ENCODE peak calls at places on chromosomes 6 and 20, in five cellular contexts. F is A549, U is GM12878, G is K562, D is HepG2. E is an unnamed sample.

GRCh38 chr20:59154317-59155013 is 9.2 kb upstream of the ZNF831 start:
- ATAC-seq in D (no peak), G (no peak), F (no peak), U (no peak), E (no peak)

GRCh38 chr6:52305948-52306767 is 21.6 kb upstream of the MCM3 start:
- ATAC-seq in D (no peak), F (no peak), G (no peak), U (peak; percentile 77), E (no peak)

GRCh38 chr6:169722362-169723199 is 1.7 kb downstream of the PHF10 start:
- ATAC-seq in G (peak; percentile 62), D (peak; percentile 32), F (peak; percentile 70), U (peak; percentile 53), E (peak; percentile 31)

GRCh38 chr6:116040980-116041379 is 19.7 kb downstream of the FRK start:
- ATAC-seq in U (no peak), G (no peak), F (no peak), D (no peak), E (no peak)

GRCh38 chr6:118663993-118664985 is 12.9 kb upstream of the CEP85L start:
- ATAC-seq in G (no peak), U (peak; percentile 61), D (peak; percentile 42), F (no peak), E (no peak)

GRCh38 chr6:3719462-3720308 is 31.8 kb downstream of the PXDC1 start:
- ATAC-seq in U (no peak), G (no peak), F (no peak), D (no peak), E (no peak)

GRCh38 chr20:4234664-4235063 is 219.3 kb upstream of the RNF24 start:
- ATAC-seq in D (no peak), U (no peak), F (no peak), G (no peak), E (no peak)

GRCh38 chr6:105550961-105551625 is 148.2 kb upstream of the PREP start:
- ATAC-seq in D (no peak), F (no peak), U (no peak), G (no peak), E (no peak)

GRCh38 chr6:122790740-122791679 is 2.0 kb downstream of the SMPDL3A start:
- ATAC-seq in G (no peak), F (no peak), D (peak; percentile 7), U (peak; percentile 10), E (no peak)

GRCh38 chr6:121584591-121585369 is 149.3 kb downstream of the GJA1 start:
- ATAC-seq in D (no peak), U (no peak), F (no peak), G (no peak), E (peak; percentile 52)

GRCh38 chr6:111663692-111664564 is 58.2 kb upstream of the TRAF3IP2 start:
- ATAC-seq in U (no peak), D (no peak), G (peak; percentile 54), F (no peak), E (peak; percentile 78)

GRCh38 chr6:109008537-109008950 is 86.1 kb downstream of the SESN1 start:
- ATAC-seq in G (peak; percentile 5), F (peak; percentile 32), U (peak; percentile 15), D (peak; percentile 42), E (peak; percentile 32)

GRCh38 chr6:5763407-5763806 is 243.3 kb downstream of the NRN1 start:
- ATAC-seq in D (no peak), F (no peak), G (no peak), U (no peak), E (no peak)

GRCh38 chr20:48295445-48295903 is 510.2 kb upstream of the SULF2 start:
- ATAC-seq in U (no peak), F (peak; percentile 87), G (no peak), D (peak; percentile 81), E (peak; percentile 85)

GRCh38 chr20:62147528-62147927 is 4.0 kb downstream of the SS18L1 start:
- ATAC-seq in U (no peak), D (no peak), F (no peak), G (no peak), E (no peak)

DNA sequence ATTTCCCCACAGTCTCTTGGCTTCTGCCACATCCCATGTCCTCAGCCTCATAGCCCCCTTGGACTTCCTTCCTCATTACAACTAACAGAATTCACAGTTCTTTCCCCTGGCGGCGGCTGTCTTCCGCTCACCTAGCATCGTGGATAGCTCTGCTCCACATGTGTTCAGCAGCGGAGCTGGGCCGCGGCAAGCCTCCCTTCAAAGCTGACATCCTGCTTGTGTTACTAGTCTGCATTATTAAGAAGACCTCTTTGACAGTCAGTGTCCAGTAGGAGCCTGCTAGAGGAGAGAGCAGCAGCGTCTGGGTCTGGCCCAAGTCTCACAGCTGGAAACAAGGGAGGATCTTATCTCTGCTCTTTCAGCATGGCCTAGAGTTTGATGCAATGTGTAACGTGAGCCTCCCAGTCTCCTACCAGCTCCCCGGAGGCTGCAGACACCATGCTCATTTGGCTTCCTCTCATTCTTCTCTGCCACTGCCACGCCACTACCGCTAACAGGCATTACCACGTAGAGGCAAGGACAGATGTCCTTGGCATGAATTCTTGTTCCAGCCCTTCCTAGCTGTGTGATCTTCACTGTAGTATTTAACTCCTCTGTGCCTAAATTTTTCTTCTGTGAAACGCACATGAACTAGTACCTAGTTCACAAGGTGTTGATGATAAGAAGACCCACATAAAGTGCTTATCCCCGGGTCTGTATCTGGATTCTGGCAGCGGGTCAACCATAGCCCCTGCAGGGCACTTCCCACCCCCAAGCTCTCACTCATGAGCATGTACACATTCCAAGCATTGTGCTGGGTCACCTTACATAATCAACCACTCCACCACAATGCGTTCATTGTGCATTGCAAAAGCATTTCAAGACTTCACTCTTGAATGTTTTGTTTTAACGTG is 107.1 kb upstream of the BACH2 start:
- ATAC-seq in D (peak; percentile 83), F (no peak), U (no peak), G (peak; percentile 96), E (peak; percentile 46)
- TF ChIP-seq EP300 in D (no peak), F (no peak), U (no peak), G (peak; percentile 71), E (no peak)

DNA sequence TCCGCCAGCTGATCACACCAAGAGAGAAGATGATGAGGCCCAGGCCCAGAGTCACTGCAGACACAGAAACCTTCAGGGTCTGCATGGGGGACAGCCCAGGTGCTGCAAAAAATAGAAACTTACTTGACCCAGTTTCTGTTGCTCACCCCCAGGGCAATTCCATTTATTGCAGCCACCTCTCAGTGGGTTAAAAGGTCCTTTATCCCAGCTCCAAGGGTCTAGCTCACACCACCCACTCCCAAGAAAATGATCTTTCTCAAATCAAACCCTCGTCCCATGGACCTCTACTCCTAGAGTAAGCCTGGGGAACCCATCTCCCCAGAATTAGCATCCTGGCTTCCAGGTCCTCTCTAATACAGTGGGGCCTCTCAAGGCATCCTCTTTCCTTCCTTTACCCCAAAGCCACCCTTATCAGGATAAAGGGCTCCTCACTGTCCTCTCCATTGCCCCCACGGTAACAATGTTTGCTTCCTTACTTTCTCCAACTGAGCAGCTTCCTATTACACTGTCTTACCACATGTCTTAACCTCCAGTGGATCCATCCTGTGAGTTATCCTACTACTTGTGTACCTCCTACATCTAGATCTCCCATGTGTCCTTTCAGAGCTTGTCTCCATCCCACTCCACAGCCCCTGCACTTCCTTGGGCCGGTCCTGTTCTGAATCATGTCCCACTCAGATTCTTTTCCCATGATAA is 5.1 kb downstream of the HLA-DMB start:
- ATAC-seq in U (no peak), G (no peak), F (no peak), D (no peak), E (no peak)
- H3K4me1 ChIP-seq in U (peaks cover 11% of the 10 kb centered on the region), G (no peaks in the 10 kb centered on the region), F (no peaks in the 10 kb centered on the region), D (peaks cover 16% of the 10 kb centered on the region), E (peaks cover 5% of the 10 kb centered on the region)

GRCh38 chr20:57262244-57263126 is 4.0 kb downstream of the BMP7 start:
- ATAC-seq in G (no peak), F (no peak), D (no peak), U (no peak), E (no peak)
- H3K27ac ChIP-seq in G (no peak overlapping the region), F (no peak overlapping the region), D (no peak overlapping the region), U (no peak overlapping the region), E (no peak overlapping the region)

GRCh38 chr6:166008441-166009369 is 158.9 kb downstream of the TBXT start:
- ATAC-seq in F (peak; percentile 75), D (peak; percentile 29), U (no peak), G (no peak), E (peak; percentile 22)

GRCh38 chr6:166005401-166005845 is 162.2 kb downstream of the TBXT start:
- ATAC-seq in D (no peak), F (peak; percentile 31), U (no peak), G (no peak), E (peak; percentile 58)

GRCh38 chr6:166007349-166008263 is 160.0 kb downstream of the TBXT start:
- ATAC-seq in U (no peak), D (no peak), F (peak; percentile 65), G (no peak), E (no peak)

GRCh38 chr6:166005846-166006592 is 161.6 kb downstream of the TBXT start:
- ATAC-seq in G (no peak), U (no peak), F (peak; percentile 31), D (no peak), E (peak; percentile 77)

GRCh38 chr6:166006593-166007301 is 160.9 kb downstream of the TBXT start:
- ATAC-seq in U (no peak), F (peak; percentile 43), G (no peak), D (no peak), E (no peak)
- TF ChIP-seq EP300 in U (no peak), F (no peak), G (no peak), D (no peak), E (peak; percentile 2)

GRCh38 chr6:166241974-166242373 is 66.2 kb downstream of the PRR18 start:
- ATAC-seq in F (no peak), G (no peak), U (no peak), D (no peak), E (no peak)
- H3K4me1 ChIP-seq in F (no peaks in the 10 kb centered on the region), G (no peaks in the 10 kb centered on the region), U (peaks cover 19% of the 10 kb centered on the region), D (peaks cover 13% of the 10 kb centered on the region), E (no peaks in the 10 kb centered on the region)

E was measured in gastroesophageal sphincter.